ENCODE peak calls at places on chromosomes 2 and 18, in seven cellular contexts. J, I, F, H, V, A and T are unnamed samples.
A peak's percentile ranks its signal among the peaks of the same experiment; 100 is the strongest.

GRCh38 chr18:46386788-46387187 is 270.2 kb downstream of the LOXHD1 start:
- DNase-seq in A (peak; percentile 80), H (peak; percentile 3), J (no peak), I (no peak), V (peak; percentile 58), F (no peak), T (peak; percentile 86)

GRCh38 chr2:15939556-15939853 is 845 bp upstream of the MYCN start:
- DNase-seq in J (peak; percentile 85), F (peak; percentile 87), A (no peak), H (peak; percentile 52), V (peak; percentile 76), I (no peak), T (peak; percentile 83)

GRCh38 chr2:61946661-61947060 is 41.2 kb downstream of the COMMD1 start:
- DNase-seq in V (no peak), F (no peak), A (no peak), J (no peak), I (peak; percentile 10), H (no peak), T (no peak)

GRCh38 chr2:198782734-198783133 is 675.0 kb downstream of the SATB2 start:
- DNase-seq in A (no peak), I (no peak), J (no peak), H (no peak), V (no peak), F (no peak), T (no peak)

GRCh38 chr2:20015482-20016083 is 3.1 kb upstream of the MATN3 start:
- DNase-seq in F (no peak), I (peak; percentile 63), V (no peak), H (no peak), J (no peak), A (no peak), T (no peak)

GRCh38 chr2:3299130-3299529 is 78.5 kb downstream of the EIPR1 start:
- DNase-seq in V (no peak), H (no peak), A (no peak), I (no peak), J (peak; percentile 51), F (no peak), T (no peak)

GRCh38 chr2:95366514-95366913 is 36.0 kb upstream of the FAHD2A start:
- DNase-seq in I (no peak), A (no peak), F (peak; percentile 4), J (peak; percentile 12), V (no peak), H (no peak), T (no peak)

GRCh38 chr2:163665817-163666216 is 70.0 kb downstream of the FIGN start:
- DNase-seq in I (peak; percentile 21), H (no peak), V (no peak), J (no peak), F (no peak), A (no peak), T (no peak)

GRCh38 chr2:101858246-101858645 is 133.5 kb upstream of the IL1R2 start:
- DNase-seq in A (no peak), H (no peak), J (no peak), I (no peak), F (no peak), V (no peak), T (no peak)

GRCh38 chr2:66437601-66438497 is 2.9 kb downstream of the MEIS1 start:
- DNase-seq in V (peak; percentile 56), I (peak; percentile 62), F (no peak), A (no peak), H (peak; percentile 55), J (no peak), T (no peak)

GRCh38 chr2:160075171-160075570 is 12.8 kb upstream of the PLA2R1 start:
- DNase-seq in F (peak; percentile 90), J (no peak), I (peak; percentile 89), A (peak; percentile 65), H (no peak), V (no peak), T (no peak)

GRCh38 chr2:219497495-219498279 is 1.0 kb upstream of the GMPPA start:
- DNase-seq in H (peak; percentile 92), J (peak; percentile 96), I (peak; percentile 78), A (peak; percentile 80), V (peak; percentile 92), F (peak; percentile 97), T (peak; percentile 91)

GRCh38 chr2:12742891-12743290 is 26.2 kb downstream of the TRIB2 start:
- DNase-seq in V (no peak), F (no peak), H (no peak), A (no peak), I (no peak), J (no peak), T (no peak)

GRCh38 chr18:78901923-78902794 is 77.5 kb upstream of the SALL3 start:
- DNase-seq in V (no peak), A (no peak), H (no peak), F (peak; percentile 63), I (no peak), J (peak; percentile 43), T (no peak)

GRCh38 chr2:150944315-150944714 is 317.3 kb downstream of the RBM43 start:
- DNase-seq in A (no peak), I (no peak), J (no peak), V (no peak), H (no peak), F (no peak), T (no peak)

GRCh38 chr18:3283253-3283863 is 21.4 kb downstream of the MYL12B start:
- DNase-seq in F (no peak), A (no peak), H (no peak), I (no peak), V (no peak), J (no peak), T (no peak)

GRCh38 chr2:202871161-202872141 is at the start of gene ICA1L:
- DNase-seq in J (peak; percentile 87), H (peak; percentile 67), V (peak; percentile 68), A (no peak), F (peak; percentile 87), I (peak; percentile 68), T (peak; percentile 81)
- TF ChIP-seq POLR2A in J (no peak), H (no peak), V (no peak), A (no peak), F (no peak), I (no peak), T (no peak)

GRCh38 chr18:13217971-13218375 is 587 bp upstream of the LDLRAD4 start:
- DNase-seq in J (no peak), V (peak; percentile 54), A (no peak), F (no peak), I (peak; percentile 15), H (peak; percentile 21), T (peak; percentile 46)

GRCh38 chr18:13216732-13217465 is 1.7 kb upstream of the LDLRAD4 start:
- DNase-seq in I (peak; percentile 22), J (no peak), A (no peak), H (peak; percentile 32), V (peak; percentile 68), F (peak; percentile 88), T (peak; percentile 58)

GRCh38 chr18:13217466-13217961 is 1.0 kb upstream of the LDLRAD4 start:
- DNase-seq in I (peak; percentile 47), F (peak; percentile 94), V (peak; percentile 79), A (no peak), J (peak; percentile 85), H (peak; percentile 64), T (peak; percentile 65)

GRCh38 chr18:13218376-13219011 is at the start of gene LDLRAD4:
- DNase-seq in V (peak; percentile 79), H (peak; percentile 59), J (no peak), A (no peak), F (peak; percentile 92), I (peak; percentile 34), T (peak; percentile 55)

DNA sequence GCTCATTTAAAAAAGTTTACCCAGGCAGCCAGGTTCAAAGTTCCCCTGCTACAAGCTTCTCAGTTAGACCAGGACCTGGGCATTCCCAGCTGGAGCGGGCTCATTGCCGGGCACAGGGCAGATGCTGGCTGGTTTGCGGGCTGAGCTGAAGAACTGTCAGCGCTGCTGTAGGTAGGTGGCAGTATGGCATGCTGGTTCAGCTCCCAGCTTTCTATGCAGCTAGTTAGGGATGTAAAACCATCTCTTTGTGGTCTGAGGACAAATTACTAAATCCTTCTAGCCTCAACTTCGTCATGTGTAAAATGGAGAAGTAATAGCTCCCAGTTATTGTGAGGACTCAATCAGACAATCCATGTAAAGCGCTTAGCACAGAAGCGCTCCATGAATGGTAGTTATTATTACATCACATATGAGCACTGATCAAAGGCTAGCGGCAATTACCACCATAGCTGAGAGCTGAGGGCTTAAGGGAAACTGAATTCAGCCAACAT is 2.4 kb upstream of the LDLRAD4 start:
- DNase-seq in F (peak; percentile 93), J (no peak), V (peak; percentile 77), H (peak; percentile 85), I (peak; percentile 81), A (peak; percentile 77), T (peak; percentile 78)
- TF ChIP-seq POLR2A in F (no peak), J (no peak), V (no peak), H (no peak), I (no peak), A (no peak), T (no peak)

GRCh38 chr2:224523626-224524577 is 61.3 kb downstream of the CUL3 start:
- DNase-seq in F (no peak), I (no peak), A (no peak), H (no peak), J (no peak), V (no peak), T (no peak)

GRCh38 chr2:224518806-224519580 is 66.2 kb downstream of the CUL3 start:
- DNase-seq in V (no peak), I (no peak), F (no peak), H (no peak), J (no peak), A (no peak), T (no peak)

GRCh38 chr2:224524657-224525056 is 60.5 kb downstream of the CUL3 start:
- DNase-seq in H (no peak), J (no peak), A (no peak), I (no peak), V (no peak), F (no peak), T (no peak)

GRCh38 chr2:224517963-224518362 is 67.2 kb downstream of the CUL3 start:
- DNase-seq in V (no peak), F (no peak), I (no peak), A (no peak), H (no peak), J (no peak), T (no peak)

GRCh38 chr2:224520064-224520463 is 65.1 kb downstream of the CUL3 start:
- DNase-seq in I (no peak), H (no peak), A (no peak), V (no peak), F (no peak), J (no peak), T (no peak)
- TF ChIP-seq POLR2A in I (no peak), H (no peak), A (no peak), V (no peak), F (no peak), J (no peak), T (no peak)

GRCh38 chr18:10197097-10197496 is 257.3 kb upstream of the APCDD1 start:
- DNase-seq in V (peak; percentile 62), F (no peak), J (no peak), A (no peak), H (no peak), I (no peak), T (no peak)

GRCh38 chr18:10195529-10195928 is 258.9 kb upstream of the APCDD1 start:
- DNase-seq in J (no peak), I (no peak), A (no peak), H (no peak), V (no peak), F (no peak), T (no peak)

GRCh38 chr18:10190564-10190963 is 263.9 kb upstream of the APCDD1 start:
- DNase-seq in I (no peak), J (no peak), F (no peak), H (no peak), A (no peak), V (no peak), T (no peak)

GRCh38 chr18:10194592-10194991 is 259.8 kb upstream of the APCDD1 start:
- DNase-seq in V (no peak), A (no peak), F (no peak), H (no peak), I (no peak), J (no peak), T (no peak)

GRCh38 chr18:10193446-10193845 is 261.0 kb upstream of the APCDD1 start:
- DNase-seq in A (no peak), J (no peak), F (no peak), H (no peak), V (no peak), I (no peak), T (no peak)
- TF ChIP-seq POLR2A in A (no peak), J (no peak), F (no peak), H (no peak), V (no peak), I (no peak), T (no peak)